ENCODE peak calls at places on chromosome 6, in six cellular contexts. C is left ventricle myocardium inferior, E is mucosa of descending colon, I is uterus, T is heart right ventricle, K is PC-9. J is an unnamed sample.

GRCh38 chr6:21731411-21732031 is 138.0 kb downstream of the SOX4 start:
- DNase-seq in C (no peak), E (no peak), K (peak; percentile 95), T (no peak), I (no peak), J (no peak)

GRCh38 chr6:147774856-147775255 is 266.4 kb downstream of the SAMD5 start:
- DNase-seq in I (no peak), K (no peak), E (no peak), C (no peak), T (no peak), J (no peak)

GRCh38 chr6:84601366-84601765 is 163.0 kb downstream of the TBX18 start:
- DNase-seq in I (no peak), K (no peak), C (no peak), E (no peak), T (no peak), J (no peak)

GRCh38 chr6:120826253-120826652 is 508.0 kb downstream of the TBC1D32 start:
- DNase-seq in K (peak; percentile 42), E (peak; percentile 77), C (no peak), T (no peak), I (no peak), J (no peak)

GRCh38 chr6:157558487-157559200 is 177.7 kb downstream of the ZDHHC14 start:
- DNase-seq in I (no peak), K (no peak), T (no peak), C (no peak), E (no peak), J (no peak)

GRCh38 chr6:139777202-139777970 is 402.9 kb upstream of the CITED2 start:
- DNase-seq in C (no peak), E (no peak), I (no peak), K (no peak), T (no peak), J (no peak)

GRCh38 chr6:40541556-40542174 is 45.5 kb downstream of the LRFN2 start:
- DNase-seq in C (no peak), T (no peak), E (no peak), I (no peak), K (no peak), J (no peak)

GRCh38 chr6:19472168-19472567 is 365.0 kb upstream of the ID4 start:
- DNase-seq in E (no peak), I (no peak), K (peak; percentile 100), T (no peak), C (no peak), J (no peak)

GRCh38 chr6:29964904-29965872 is 22.9 kb downstream of the HLA-A start:
- DNase-seq in I (peak; percentile 72), E (peak; percentile 87), C (peak; percentile 78), T (peak; percentile 80), K (peak; percentile 89), J (peak; percentile 85)

GRCh38 chr6:148193063-148193680 is 149.5 kb upstream of the SASH1 start:
- DNase-seq in C (no peak), I (no peak), T (no peak), E (peak; percentile 82), K (peak; percentile 96), J (no peak)

GRCh38 chr6:26312096-26312463 is 52.9 kb upstream of the BTN3A2 start:
- DNase-seq in I (no peak), K (no peak), C (no peak), E (no peak), T (no peak), J (no peak)

GRCh38 chr6:90820436-90820835 is 233.6 kb upstream of the MAP3K7 start:
- DNase-seq in C (no peak), I (no peak), E (no peak), K (no peak), T (no peak), J (no peak)

GRCh38 chr6:89689732-89690131 is 51.2 kb upstream of the LYRM2 start:
- DNase-seq in K (no peak), I (no peak), E (no peak), C (no peak), T (peak; percentile 16), J (no peak)

GRCh38 chr6:167515873-167516507 is 191.1 kb downstream of the TTLL2 start:
- DNase-seq in K (no peak), E (no peak), C (no peak), I (no peak), T (no peak), J (no peak)

GRCh38 chr6:167514524-167514923 is 189.6 kb downstream of the TTLL2 start:
- DNase-seq in I (no peak), E (no peak), K (no peak), T (no peak), C (no peak), J (no peak)

GRCh38 chr6:167512926-167513325 is 188.0 kb downstream of the TTLL2 start:
- DNase-seq in E (no peak), K (no peak), I (no peak), T (no peak), C (no peak), J (no peak)

GRCh38 chr6:167510648-167511047 is 185.8 kb downstream of the TTLL2 start:
- DNase-seq in K (no peak), C (no peak), T (no peak), E (no peak), I (no peak), J (no peak)

DNA sequence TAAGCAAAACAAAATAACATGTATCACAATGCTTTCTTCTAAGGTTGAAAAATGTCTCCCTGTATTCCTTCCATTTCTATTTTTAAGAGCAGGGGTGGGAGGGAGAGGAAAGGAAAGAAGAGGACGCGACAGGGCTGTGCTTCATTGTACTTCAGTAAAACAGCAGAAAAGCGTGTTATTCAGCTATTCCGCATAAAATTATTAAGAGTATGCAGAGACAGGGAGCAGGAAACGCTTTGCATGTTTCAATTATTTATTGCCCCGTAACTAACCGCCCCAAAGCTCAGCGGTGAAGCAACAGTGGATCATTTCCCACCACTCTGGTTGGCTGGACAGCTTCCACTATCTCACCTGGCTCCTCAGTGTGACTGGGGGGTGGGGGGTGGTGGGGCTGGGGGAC is 188.9 kb downstream of the TTLL2 start:
- DNase-seq in T (no peak), E (no peak), K (no peak), I (no peak), C (no peak), J (no peak)
- H3K9me3 ChIP-seq in T (no peaks in the 10 kb centered on the region), E (no peaks in the 10 kb centered on the region), K (no peaks in the 10 kb centered on the region), I (no peaks in the 10 kb centered on the region), C (no peaks in the 10 kb centered on the region), J (no peaks in the 10 kb centered on the region)

GRCh38 chr6:111984081-111984480 is 69.8 kb upstream of the CCN6 start:
- DNase-seq in I (no peak), E (no peak), K (no peak), T (no peak), C (no peak), J (no peak)

GRCh38 chr6:111987295-111987694 is 66.6 kb upstream of the CCN6 start:
- DNase-seq in C (no peak), K (no peak), I (no peak), T (no peak), E (no peak), J (no peak)

GRCh38 chr6:111984516-111985201 is 69.2 kb upstream of the CCN6 start:
- DNase-seq in C (no peak), K (no peak), I (no peak), T (no peak), E (no peak), J (no peak)

GRCh38 chr6:111986651-111987050 is 67.3 kb upstream of the CCN6 start:
- DNase-seq in I (no peak), E (no peak), C (no peak), K (no peak), T (no peak), J (no peak)

GRCh38 chr6:111985202-111985731 is 68.6 kb upstream of the CCN6 start:
- DNase-seq in C (no peak), E (no peak), I (no peak), K (peak; percentile 100), T (no peak), J (no peak)
- TF ChIP-seq CTCF in C (no peak), E (no peak), I (no peak), K (no peak), T (no peak), J (no peak)

GRCh38 chr6:109008951-109009760 is 85.5 kb downstream of the SESN1 start:
- DNase-seq in K (peak; percentile 75), T (peak; percentile 93), C (peak; percentile 98), E (peak; percentile 98), I (peak; percentile 93), J (peak; percentile 96)

GRCh38 chr6:109008537-109008950 is 86.1 kb downstream of the SESN1 start:
- DNase-seq in E (no peak), T (no peak), C (no peak), I (no peak), K (no peak), J (no peak)

GRCh38 chr6:109008061-109008460 is 86.6 kb downstream of the SESN1 start:
- DNase-seq in T (no peak), K (no peak), E (no peak), C (no peak), I (no peak), J (no peak)

GRCh38 chr6:109007521-109007920 is 87.1 kb downstream of the SESN1 start:
- DNase-seq in K (no peak), T (no peak), E (no peak), C (no peak), I (no peak), J (no peak)

DNA sequence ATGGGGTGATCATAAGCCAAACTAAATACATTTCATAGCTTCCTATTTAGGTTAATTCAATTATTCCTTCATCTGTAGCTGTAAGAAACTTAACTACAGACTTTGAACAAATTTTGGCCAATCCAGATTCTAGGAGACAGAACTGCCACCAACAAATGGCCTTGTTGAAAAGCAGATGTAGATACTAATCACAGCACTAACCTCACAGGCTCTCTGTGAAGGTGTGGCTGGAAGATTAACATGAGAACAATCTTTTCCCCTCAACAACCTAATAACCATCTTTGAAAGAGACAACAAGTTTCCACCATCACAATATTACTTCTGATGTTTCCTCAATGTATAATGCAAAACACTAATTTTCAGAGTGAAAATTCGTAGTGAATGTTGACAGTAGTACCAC is 87.8 kb downstream of the SESN1 start:
- DNase-seq in E (no peak), K (no peak), I (no peak), C (no peak), T (no peak), J (no peak)
- H3K4me3 ChIP-seq in E (no peak overlapping the region), K (no peak overlapping the region), I (no peak overlapping the region), C (peak overlapping the region; percentile 88), T (no peak overlapping the region), J (peak overlapping the region; percentile 65)

GRCh38 chr6:169472786-169473416 is 219.3 kb upstream of the THBS2 start:
- DNase-seq in T (no peak), C (no peak), E (no peak), I (no peak), K (no peak), J (no peak)

GRCh38 chr6:169474362-169474761 is 220.7 kb upstream of the THBS2 start:
- DNase-seq in C (no peak), T (no peak), I (no peak), K (no peak), E (no peak), J (no peak)

GRCh38 chr6:169469028-169469427 is 215.4 kb upstream of the THBS2 start:
- DNase-seq in K (no peak), E (no peak), C (no peak), T (no peak), I (no peak), J (no peak)

GRCh38 chr6:169470790-169471189 is 217.1 kb upstream of the THBS2 start:
- DNase-seq in E (no peak), K (no peak), C (no peak), T (no peak), I (no peak), J (no peak)

DNA sequence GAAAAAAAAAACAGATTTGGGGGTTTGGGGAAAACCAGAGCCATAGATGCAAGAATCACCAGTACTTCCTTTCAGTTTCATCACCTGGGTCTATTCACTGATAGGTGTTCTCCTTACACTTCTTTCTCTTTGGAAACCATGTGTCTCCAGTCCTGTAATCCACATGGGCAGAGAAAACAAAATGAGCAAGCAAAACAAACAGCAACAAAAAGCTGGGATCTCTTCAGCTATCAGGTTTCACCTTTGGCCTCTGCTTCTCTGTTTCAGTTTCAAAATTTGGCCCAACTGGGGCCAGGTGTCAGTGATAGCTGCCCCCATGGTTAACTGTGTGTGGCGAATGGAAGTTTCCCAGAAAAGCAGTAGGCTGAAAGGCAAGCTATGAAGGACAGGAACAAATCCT is 220.0 kb upstream of the THBS2 start:
- DNase-seq in T (no peak), C (no peak), I (no peak), E (no peak), K (no peak), J (no peak)
- H3K9me3 ChIP-seq in T (peaks cover 19% of the 10 kb centered on the region), C (peaks cover 67% of the 10 kb centered on the region), I (peaks cover 3% of the 10 kb centered on the region), E (peaks cover 16% of the 10 kb centered on the region), K (peaks cover 5% of the 10 kb centered on the region), J (peaks cover 7% of the 10 kb centered on the region)